ENCODE peak calls at places on chromosomes 6 and 20, in four cellular contexts. X is aorta; Y is substantia nigra; Q is activated T-cell treated with anti-CD3 and anti-CD28 coated beads, Interleukin-2, amount 50 U/mL, for 72 hours. D is an unnamed sample.

GRCh38 chr6:137309078-137309762 is 90.0 kb upstream of the IFNGR1 start:
- DNase-seq in Y (no peak), Q (no peak), X (peak), D (no peak)

GRCh38 chr20:51731771-51732453 is 36.3 kb downstream of the ATP9A start:
- DNase-seq in Y (no peak), Q (no peak), X (no peak), D (no peak)

GRCh38 chr6:32047855-32048766 is 9.9 kb downstream of the CYP21A2 start:
- DNase-seq in Y (peak), X (peak), Q (peak), D (peak)

GRCh38 chr6:102961902-102962301 is 1568.4 kb downstream of the GRIK2 start:
- DNase-seq in Y (no peak), Q (no peak), X (no peak), D (no peak)

GRCh38 chr20:37574199-37574890 is 46.7 kb upstream of the BLCAP start:
- DNase-seq in Q (no peak), Y (no peak), X (no peak), D (no peak)

GRCh38 chr6:170150590-170150945 is 140.3 kb downstream of the DLL1 start:
- DNase-seq in X (peak), Y (no peak), Q (no peak), D (no peak)

GRCh38 chr6:24990227-24990843 is 54.6 kb upstream of the RIPOR2 start:
- DNase-seq in Y (no peak), Q (no peak), X (no peak), D (no peak)

GRCh38 chr6:14108571-14109410 is 8.8 kb upstream of the CD83 start:
- DNase-seq in X (peak), Q (peak), Y (no peak), D (peak)

GRCh38 chr6:129683606-129684322 is 26.2 kb downstream of the ARHGAP18 start:
- DNase-seq in Y (no peak), Q (peak), X (peak), D (peak)

GRCh38 chr6:14665827-14666724 is 548.5 kb downstream of the CD83 start:
- DNase-seq in X (peak), Q (peak), Y (no peak), D (peak)

GRCh38 chr6:51844391-51844735 is 243.1 kb downstream of the PKHD1 start:
- DNase-seq in Q (no peak), Y (no peak), X (no peak), D (no peak)

GRCh38 chr6:32332433-32332832 is 39.3 kb downstream of the TSBP1 start:
- DNase-seq in X (no peak), Y (no peak), Q (no peak), D (no peak)

GRCh38 chr20:11117808-11118528 is 444.2 kb upstream of the JAG1 start:
- DNase-seq in Y (no peak), X (peak), Q (no peak), D (no peak)

GRCh38 chr6:78666764-78667163 is 200.6 kb upstream of the IRAK1BP1 start:
- DNase-seq in X (no peak), Q (no peak), Y (no peak), D (no peak)

GRCh38 chr6:27816906-27817305 is 95.3 kb downstream of the OR2B2 start:
- DNase-seq in Q (no peak), X (no peak), Y (no peak), D (no peak)

GRCh38 chr6:74690365-74690764 is 515.5 kb downstream of the COL12A1 start:
- DNase-seq in Y (no peak), X (no peak), Q (no peak), D (no peak)